ENCODE peak calls at places on chromosomes 4 and X, in four cellular contexts. Y, O, N and M are unnamed samples.
A peak's percentile ranks its signal among the peaks of the same experiment; 100 is the strongest.

GRCh38 chrX:70219938-70220764 is 14.3 kb upstream of the AWAT1 start:
- DNase-seq in Y (peak; percentile 45), O (peak; percentile 71), N (no peak), M (peak; percentile 55)

GRCh38 chr4:54384563-54384962 is 155.5 kb downstream of the PDGFRA start:
- DNase-seq in O (no peak), Y (peak; percentile 38), N (no peak), M (no peak)

GRCh38 chrX:11437642-11438379 is 144.6 kb downstream of the AMELX start:
- DNase-seq in Y (no peak), O (peak; percentile 74), N (peak; percentile 60), M (peak; percentile 16)

GRCh38 chr4:119240128-119240527 is 27.6 kb downstream of the USP53 start:
- DNase-seq in N (no peak), O (no peak), Y (no peak), M (no peak)

GRCh38 chr4:139030614-139031235 is 15.1 kb downstream of the NOCT start:
- DNase-seq in Y (peak; percentile 74), O (peak; percentile 74), N (no peak), M (peak; percentile 90)

GRCh38 chr4:47373729-47374128 is 89.8 kb downstream of the COMMD8 start:
- DNase-seq in O (no peak), N (no peak), Y (no peak), M (no peak)

GRCh38 chr4:139242511-139243051 is 37.4 kb downstream of the MGARP start:
- DNase-seq in N (no peak), O (no peak), Y (no peak), M (no peak)

GRCh38 chrX:49264460-49264859 is at the start of gene FOXP3:
- DNase-seq in O (peak; percentile 3), N (no peak), Y (no peak), M (no peak)

GRCh38 chrX:56812515-56813105 is 83.6 kb downstream of the NBDY start:
- DNase-seq in N (no peak), Y (no peak), O (no peak), M (no peak)

GRCh38 chrX:73943900-73944581 is 359.9 kb upstream of the ZCCHC13 start:
- DNase-seq in Y (peak; percentile 91), N (peak; percentile 94), O (peak; percentile 85), M (peak; percentile 87)

GRCh38 chrX:153370293-153371055 is 30.7 kb downstream of the PNMA6E start:
- DNase-seq in N (no peak), O (no peak), Y (no peak), M (no peak)

GRCh38 chr4:86497131-86497530 is 97.0 kb upstream of the PTPN13 start:
- DNase-seq in N (no peak), O (no peak), Y (no peak), M (no peak)

GRCh38 chrX:22165732-22166457 is 106.8 kb upstream of the CBLL2 start:
- DNase-seq in N (no peak), Y (no peak), O (no peak), M (no peak)

GRCh38 chr4:38957947-38958346 is 74.3 kb downstream of the TMEM156 start:
- DNase-seq in Y (no peak), N (no peak), O (no peak), M (no peak)

GRCh38 chr4:42570221-42570620 is 86.7 kb downstream of the ATP8A1 start:
- DNase-seq in Y (no peak), O (peak; percentile 69), N (no peak), M (no peak)

GRCh38 chrX:97968376-97969104 is 1084.8 kb downstream of the RPA4 start:
- DNase-seq in Y (no peak), O (no peak), N (no peak), M (no peak)

GRCh38 chrX:17036172-17036961 is 89.9 kb downstream of the REPS2 start:
- DNase-seq in Y (no peak), O (no peak), N (no peak), M (no peak)

GRCh38 chr4:89558147-89558546 is 250.5 kb upstream of the GPRIN3 start:
- DNase-seq in O (no peak), Y (no peak), N (no peak), M (no peak)

GRCh38 chrX:107851215-107851614 is 25.5 kb downstream of the MID2 start:
- DNase-seq in N (no peak), Y (no peak), O (no peak), M (no peak)

GRCh38 chr4:140426610-140427103 is 791 bp downstream of the CLGN start:
- DNase-seq in Y (no peak), O (peak; percentile 59), N (no peak), M (no peak)

GRCh38 chr4:123398803-123399637 is 2.4 kb downstream of the SPRY1 start:
- DNase-seq in N (peak; percentile 68), O (peak; percentile 81), Y (peak; percentile 78), M (peak; percentile 78)

GRCh38 chrX:16903274-16904019 is 33.3 kb upstream of the RBBP7 start:
- DNase-seq in O (no peak), Y (no peak), N (no peak), M (no peak)

GRCh38 chrX:48468693-48469691 is 1.1 kb downstream of the SLC38A5 start:
- DNase-seq in N (peak; percentile 39), O (no peak), Y (peak; percentile 43), M (peak; percentile 42)

GRCh38 chr4:6688879-6689505 is 4.7 kb upstream of the S100P start:
- DNase-seq in O (no peak), Y (peak; percentile 78), N (peak; percentile 76), M (peak; percentile 61)

GRCh38 chr4:138659640-138660325 is 355.8 kb upstream of the NOCT start:
- DNase-seq in N (no peak), Y (no peak), O (no peak), M (no peak)

GRCh38 chr4:91764085-91764484 is 539.7 kb upstream of the GRID2 start:
- DNase-seq in O (no peak), Y (no peak), N (no peak), M (no peak)

GRCh38 chrX:130994671-130995070 is 63.5 kb upstream of the ARHGAP36 start:
- DNase-seq in O (no peak), N (no peak), Y (peak; percentile 19), M (no peak)

GRCh38 chrX:108312938-108313337 is 125.3 kb downstream of the COL4A6 start:
- DNase-seq in O (no peak), N (peak; percentile 57), Y (no peak), M (no peak)

GRCh38 chrX:68681443-68681941 is 34.0 kb downstream of the STARD8 start:
- DNase-seq in Y (no peak), N (no peak), O (no peak), M (no peak)

GRCh38 chrX:132216806-132217202 is 2.4 kb downstream of the RAP2C start:
- DNase-seq in O (no peak), N (no peak), Y (no peak), M (no peak)

GRCh38 chr4:168679397-168680176 is 182.7 kb downstream of the PALLD start:
- DNase-seq in O (no peak), Y (no peak), N (no peak), M (no peak)

GRCh38 chr4:111652206-111652605 is 493.0 kb upstream of the FAM241A start:
- DNase-seq in Y (no peak), O (no peak), N (no peak), M (no peak)

GRCh38 chr4:1987296-1987695 is 21.5 kb downstream of the NELFA start:
- DNase-seq in N (peak; percentile 52), Y (no peak), O (no peak), M (no peak)

GRCh38 chr4:1987721-1988326 is 20.9 kb downstream of the NELFA start:
- DNase-seq in N (peak; percentile 39), O (no peak), Y (peak; percentile 12), M (no peak)

GRCh38 chr4:1986578-1987210 is 22.1 kb downstream of the NELFA start:
- DNase-seq in O (no peak), N (peak; percentile 52), Y (peak; percentile 13), M (no peak)

GRCh38 chr4:1989533-1990347 is 19.0 kb downstream of the NELFA start:
- DNase-seq in N (peak; percentile 35), Y (peak; percentile 10), O (no peak), M (no peak)

DNA sequence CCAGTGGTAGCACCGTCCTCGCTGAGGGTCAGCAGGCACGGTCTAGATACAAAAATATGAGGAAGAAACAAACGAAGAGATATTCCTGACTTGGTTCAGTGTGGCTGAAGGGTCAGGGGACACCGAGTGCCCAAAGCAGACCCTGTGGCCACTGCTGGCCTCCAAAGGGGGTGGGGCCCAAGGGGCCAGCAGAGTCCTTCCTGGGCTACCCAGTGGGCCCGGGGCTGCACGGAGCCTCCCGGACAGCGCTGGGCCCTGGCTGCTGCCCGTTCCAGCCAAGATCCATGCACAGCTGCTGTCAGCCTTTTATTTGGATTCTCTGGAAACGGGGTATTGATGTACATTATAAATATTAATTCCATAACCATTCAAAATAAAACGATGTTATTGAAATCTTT is 20.4 kb downstream of the NELFA start:
- DNase-seq in N (peak; percentile 21), O (no peak), Y (no peak), M (no peak)
- H3K36me3 ChIP-seq in N (peaks cover 22% of the 10 kb centered on the region), O (peaks cover 72% of the 10 kb centered on the region), Y (peaks cover 9% of the 10 kb centered on the region), M (peaks cover 6% of the 10 kb centered on the region)

GRCh38 chr4:107902715-107903114 is 28.6 kb upstream of the CYP2U1 start:
- DNase-seq in O (no peak), N (no peak), Y (no peak), M (no peak)

GRCh38 chr4:107900067-107900466 is 31.3 kb upstream of the CYP2U1 start:
- DNase-seq in N (no peak), Y (no peak), O (no peak), M (no peak)

GRCh38 chr4:107897823-107898222 is 33.5 kb upstream of the CYP2U1 start:
- DNase-seq in O (no peak), N (no peak), Y (no peak), M (no peak)

GRCh38 chr4:107901213-107901934 is 30.0 kb upstream of the CYP2U1 start:
- DNase-seq in N (no peak), Y (no peak), O (no peak), M (no peak)

DNA sequence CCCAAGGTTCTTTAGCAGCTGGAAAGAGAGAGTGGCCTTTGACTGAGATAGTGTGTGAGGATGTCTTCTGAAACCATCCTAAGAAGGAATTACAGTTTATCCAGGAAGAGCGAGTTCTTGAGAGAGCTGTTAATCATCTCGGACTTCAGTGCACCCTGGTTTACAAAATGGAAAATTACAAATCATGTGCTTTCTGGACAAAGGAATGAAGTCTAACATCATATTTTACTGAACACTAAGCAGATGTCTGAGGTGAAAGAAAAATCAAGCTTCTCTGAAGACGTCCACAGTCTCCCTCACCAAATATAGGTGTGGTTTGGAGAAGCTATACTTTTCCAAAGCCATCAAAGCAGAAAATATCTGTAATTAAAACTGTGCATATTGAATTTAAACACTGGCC is 30.8 kb upstream of the CYP2U1 start:
- DNase-seq in N (no peak), Y (no peak), O (no peak), M (no peak)
- H3K4me3 ChIP-seq in N (no peak overlapping the region), Y (no peak overlapping the region), O (no peak overlapping the region), M (no peak overlapping the region)

GRCh38 chrX:65528705-65529340 is 5.8 kb downstream of the LAS1L start:
- DNase-seq in Y (peak; percentile 59), N (no peak), O (no peak), M (peak; percentile 59)
- H3K36me3 ChIP-seq in Y (no peaks in the 10 kb centered on the region), N (no peaks in the 10 kb centered on the region), O (peaks cover 30% of the 10 kb centered on the region), M (no peaks in the 10 kb centered on the region)

GRCh38 chr4:3516836-3517730 is 15.1 kb downstream of the LRPAP1 start:
- DNase-seq in N (peak; percentile 36), Y (no peak), O (peak; percentile 61), M (no peak)

GRCh38 chr4:3514806-3515421 is 17.3 kb downstream of the LRPAP1 start:
- DNase-seq in O (no peak), N (peak; percentile 49), Y (no peak), M (no peak)

GRCh38 chr4:3517731-3518510 is 14.3 kb downstream of the LRPAP1 start:
- DNase-seq in O (peak; percentile 63), Y (no peak), N (peak; percentile 46), M (no peak)

GRCh38 chr4:3515646-3516045 is 16.6 kb downstream of the LRPAP1 start:
- DNase-seq in O (no peak), Y (no peak), N (peak; percentile 40), M (no peak)

GRCh38 chr4:3516061-3516835 is 16.0 kb downstream of the LRPAP1 start:
- DNase-seq in O (no peak), Y (no peak), N (peak; percentile 51), M (no peak)
- H3K4me3 ChIP-seq in O (no peak overlapping the region), Y (no peak overlapping the region), N (no peak overlapping the region), M (no peak overlapping the region)